ENCODE peak calls at places on chromosomes 11 and 22, in six cellular contexts. I is NCI-H82; F is stimulated activated CD4-positive, alpha-beta T cell treated with anti-CD3 and anti-CD28 coated beads, Interleukin-4, amount 100 ng/mL, for 4 hours; H is A172; B is anterior cingulate cortex; G is tibial nerve. P is an unnamed sample.

GRCh38 chr22:44023404-44024287 is 456 bp upstream of the PARVB start:
- DNase-seq in G (no peak), I (peak; percentile 55), H (no peak), F (no peak), B (peak; percentile 31), P (peak; percentile 42)

GRCh38 chr22:19663286-19663815 is 51.0 kb upstream of the SEPTIN5 start:
- DNase-seq in H (peak; percentile 77), F (no peak), G (peak; percentile 13), I (peak; percentile 22), B (no peak), P (no peak)

GRCh38 chr11:118903204-118904015 is 19.7 kb downstream of the CXCR5 start:
- DNase-seq in F (no peak), B (no peak), G (no peak), I (no peak), H (no peak), P (no peak)

GRCh38 chr22:17835256-17835655 is 61.0 kb upstream of the BID start:
- DNase-seq in I (no peak), B (no peak), F (no peak), G (no peak), H (no peak), P (no peak)

GRCh38 chr11:49952091-49952490 is at the start of gene OR4C13:
- DNase-seq in H (no peak), F (no peak), G (no peak), I (no peak), B (no peak), P (no peak)

GRCh38 chr11:9264381-9265210 is 554 bp downstream of the DENND5A start:
- DNase-seq in F (no peak), B (peak; percentile 32), G (peak; percentile 69), I (peak; percentile 39), H (no peak), P (peak; percentile 73)

GRCh38 chr22:41933411-41934177 is 7.0 kb upstream of the TNFRSF13C start:
- DNase-seq in F (no peak), G (no peak), I (no peak), H (no peak), B (no peak), P (no peak)

GRCh38 chr11:86955111-86955673 is at the start of gene FZD4:
- DNase-seq in F (peak; percentile 9), I (peak; percentile 89), G (peak; percentile 74), H (peak; percentile 49), B (peak; percentile 85), P (peak; percentile 91)

GRCh38 chr11:32792948-32793475 is 1.4 kb downstream of the CCDC73 start:
- DNase-seq in H (peak; percentile 60), F (peak; percentile 43), B (peak; percentile 43), G (peak; percentile 60), I (peak; percentile 73), P (peak; percentile 60)

GRCh38 chr11:1293619-1294015 is 15.8 kb downstream of the TOLLIP start:
- DNase-seq in H (no peak), B (no peak), G (no peak), I (peak; percentile 1), F (no peak), P (no peak)

GRCh38 chr22:48945621-48946458 is 881.8 kb downstream of the BRD1 start:
- DNase-seq in F (no peak), H (no peak), G (no peak), I (no peak), B (no peak), P (no peak)

GRCh38 chr11:1754376-1755150 is 4.2 kb upstream of the IFITM10 start:
- DNase-seq in F (no peak), B (no peak), G (no peak), I (no peak), H (no peak), P (no peak)

GRCh38 chr11:34514597-34514996 is 1.0 kb upstream of the ELF5 start:
- DNase-seq in G (no peak), H (no peak), F (no peak), B (no peak), I (no peak), P (no peak)